ENCODE peak calls at places on chromosome 5, in eight cellular contexts. Q is lower lobe of right lung, U is WERI-Rb-1, P is left ventricle myocardium inferior, D is fibroblast of the aortic adventitia, M is HFF-Myc, O is stomach, R is PC-3. N is an unnamed sample.

GRCh38 chr5:151786468-151786867 is 14.7 kb downstream of the G3BP1 start:
- DNase-seq in R (no peak), U (no peak), P (no peak), D (no peak), Q (no peak), M (no peak), O (no peak), N (no peak)

GRCh38 chr5:136159457-136159856 is 26.8 kb downstream of the SMAD5 start:
- DNase-seq in M (no peak), Q (no peak), O (no peak), U (no peak), P (no peak), D (peak; percentile 64), R (no peak), N (no peak)

GRCh38 chr5:58849995-58850667 is 267.3 kb downstream of the RAB3C start:
- DNase-seq in P (no peak), U (no peak), Q (peak; percentile 66), D (peak; percentile 47), O (peak; percentile 88), R (peak; percentile 56), M (peak; percentile 11), N (no peak)

GRCh38 chr5:141402553-141403328 is at the start of gene PCDHGA9:
- DNase-seq in D (peak; percentile 59), U (peak; percentile 30), Q (no peak), R (no peak), O (no peak), M (no peak), P (no peak), N (no peak)

GRCh38 chr5:137466888-137467287 is 32.2 kb downstream of the SPOCK1 start:
- DNase-seq in O (no peak), D (peak; percentile 90), U (no peak), M (no peak), R (no peak), Q (no peak), P (no peak), N (no peak)

GRCh38 chr5:146785065-146785464 is 93.5 kb downstream of the PPP2R2B start:
- DNase-seq in D (no peak), Q (no peak), R (no peak), M (no peak), U (no peak), P (no peak), O (no peak), N (no peak)

GRCh38 chr5:163696270-163696887 is 191.0 kb downstream of the MAT2B start:
- DNase-seq in P (no peak), O (no peak), U (peak; percentile 63), M (peak; percentile 60), R (peak; percentile 64), D (peak; percentile 90), Q (no peak), N (peak; percentile 12)

GRCh38 chr5:166436857-166437256 is 1854.6 kb upstream of the WWC1 start:
- DNase-seq in U (no peak), Q (no peak), D (no peak), P (no peak), O (no peak), M (no peak), R (peak; percentile 3), N (no peak)

GRCh38 chr5:56012281-56012963 is 17.7 kb upstream of the IL6ST start:
- DNase-seq in P (peak; percentile 22), O (peak; percentile 54), R (peak; percentile 56), M (peak; percentile 63), D (peak; percentile 88), U (no peak), Q (no peak), N (no peak)

GRCh38 chr5:150063638-150064037 is 22.7 kb downstream of the CSF1R start:
- DNase-seq in Q (no peak), R (no peak), M (no peak), D (no peak), O (no peak), U (no peak), P (no peak), N (no peak)
- TF ChIP-seq CTCF in Q (no peak), R (no peak), M (no peak), D (no peak), O (no peak), U (no peak), P (no peak), N (no peak)

DNA sequence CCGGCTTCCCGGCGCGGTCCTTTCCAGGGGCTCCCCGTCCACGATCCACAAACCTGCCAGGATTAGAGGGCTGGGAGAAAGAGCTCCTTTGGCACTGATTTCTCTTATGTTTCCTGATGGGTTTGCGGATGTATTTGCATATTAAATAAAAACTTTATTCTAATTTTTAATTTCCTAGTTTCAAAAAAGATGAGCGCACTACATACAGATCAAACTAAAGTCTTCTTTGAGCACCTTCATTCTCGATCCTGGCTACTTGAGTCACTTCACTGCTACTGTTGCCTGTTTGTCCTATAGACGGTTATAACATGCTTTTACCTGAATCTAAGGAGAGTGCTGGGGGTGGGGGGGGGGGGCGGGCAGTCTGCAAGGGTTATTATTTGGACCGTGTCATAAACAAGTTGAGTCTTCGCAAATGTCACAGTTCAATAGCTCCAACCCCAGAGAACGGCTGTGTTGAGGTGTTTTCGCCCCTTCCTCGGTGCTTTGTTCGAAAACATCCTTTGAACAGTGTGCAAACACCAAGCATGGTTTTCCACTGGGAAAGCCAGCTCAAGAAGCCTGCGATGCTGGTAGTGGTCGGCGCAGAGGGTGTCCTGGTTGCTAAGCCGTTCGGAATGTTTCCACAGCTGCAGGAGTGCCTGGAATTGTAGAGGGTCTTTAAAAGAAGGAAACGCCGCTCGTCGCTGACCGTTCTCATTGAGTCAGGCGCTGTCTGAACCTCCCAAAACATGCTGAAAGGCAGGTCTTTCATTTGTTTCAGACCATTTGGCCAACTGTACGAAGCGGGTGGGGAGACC is 1.1 kb upstream of the STK10 start:
- DNase-seq in R (no peak), Q (no peak), D (no peak), U (no peak), M (no peak), O (no peak), P (no peak), N (no peak)
- H3K4me3 ChIP-seq in R (peak overlapping the region; percentile 98), Q (peak overlapping the region; percentile 99), D (peak overlapping the region; percentile 93), U (peak overlapping the region; percentile 95), M (peak overlapping the region; percentile 94), O (peak overlapping the region; percentile 87), P (peak overlapping the region; percentile 88), N (peak overlapping the region; percentile 69)

DNA sequence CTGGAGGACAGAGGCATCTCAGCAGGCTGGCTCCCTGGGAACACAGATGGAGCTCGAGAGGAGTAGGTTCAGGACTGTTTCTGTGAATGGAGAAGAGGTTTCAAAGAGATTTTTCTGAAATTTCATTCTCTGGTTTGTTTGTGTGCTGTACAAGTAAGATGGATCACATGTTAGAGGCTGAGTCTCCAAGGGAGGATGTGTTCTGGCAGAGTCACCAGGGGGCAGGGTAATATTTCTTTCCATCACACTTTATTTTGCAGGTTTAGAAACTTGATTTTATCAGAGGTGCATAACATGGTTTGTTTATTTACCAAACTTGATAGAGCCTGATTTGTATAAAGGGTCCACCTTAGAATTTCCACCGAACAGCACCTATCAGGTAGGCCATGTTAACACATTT is 69.2 kb upstream of the ARL15 start:
- DNase-seq in Q (no peak), P (no peak), U (no peak), R (no peak), O (no peak), D (no peak), M (no peak), N (no peak)
- TF ChIP-seq CTCF in Q (no peak), P (no peak), U (no peak), R (no peak), O (no peak), D (no peak), M (no peak), N (no peak)

GRCh38 chr5:32387176-32387575 is 57.4 kb downstream of the ZFR start:
- DNase-seq in D (peak; percentile 84), M (no peak), U (no peak), P (no peak), R (no peak), O (no peak), Q (no peak), N (no peak)
- H3K4me3 ChIP-seq in D (no peak overlapping the region), M (no peak overlapping the region), U (no peak overlapping the region), P (no peak overlapping the region), R (no peak overlapping the region), O (no peak overlapping the region), Q (no peak overlapping the region), N (no peak overlapping the region)

GRCh38 chr5:168472329-168472728 is 13.9 kb upstream of the RARS1 start:
- DNase-seq in O (no peak), D (peak; percentile 91), M (peak; percentile 93), Q (no peak), P (no peak), R (peak; percentile 79), U (no peak), N (no peak)
- TF ChIP-seq CTCF in O (no peak), D (peak; percentile 63), M (peak; percentile 40), Q (no peak), P (no peak), R (peak; percentile 57), U (no peak), N (no peak)